ENCODE peak calls at places on chromosome 9, in seven cellular contexts. X, L, Q, O, G, S and W are unnamed samples.

GRCh38 chr9:113875917-113876805 is at the start of gene ZNF618:
- DNase-seq in X (no peak), L (no peak), Q (no peak), O (peak), G (no peak), S (peak), W (peak)

GRCh38 chr9:125674981-125675973 is 31.7 kb downstream of the MAPKAP1 start:
- DNase-seq in X (no peak), L (no peak), Q (no peak), O (no peak), G (peak), S (peak), W (peak)

GRCh38 chr9:130633336-130634190 is 30.8 kb upstream of the PRDM12 start:
- DNase-seq in X (no peak), L (no peak), Q (no peak), O (no peak), G (no peak), S (no peak), W (no peak)

GRCh38 chr9:84136119-84136868 is 155.7 kb downstream of the RMI1 start:
- DNase-seq in X (no peak), L (no peak), Q (no peak), O (no peak), G (no peak), S (peak), W (peak)

GRCh38 chr9:73743826-73744225 is 592.2 kb downstream of the ANXA1 start:
- DNase-seq in X (no peak), L (no peak), Q (no peak), O (no peak), G (no peak), S (no peak), W (no peak)

GRCh38 chr9:122125891-122126331 is 32.8 kb upstream of the TTLL11 start:
- DNase-seq in X (no peak), L (no peak), Q (no peak), O (no peak), G (no peak), S (peak), W (no peak)

GRCh38 chr9:673966-674526 is 167.5 kb upstream of the DMRT1 start:
- DNase-seq in X (no peak), L (no peak), Q (no peak), O (no peak), G (no peak), S (no peak), W (no peak)

GRCh38 chr9:71814226-71814625 is 45.9 kb upstream of the CEMIP2 start:
- DNase-seq in X (no peak), L (no peak), Q (no peak), O (no peak), G (no peak), S (peak), W (no peak)

GRCh38 chr9:134687556-134687955 is 46.0 kb downstream of the COL5A1 start:
- DNase-seq in X (no peak), L (no peak), Q (no peak), O (no peak), G (no peak), S (no peak), W (no peak)

GRCh38 chr9:133188843-133189180 is 20.2 kb downstream of the OBP2B start:
- DNase-seq in X (no peak), L (no peak), Q (no peak), O (no peak), G (no peak), S (no peak), W (no peak)

GRCh38 chr9:121738969-121739368 is 87.5 kb downstream of the DAB2IP start:
- DNase-seq in X (peak), L (no peak), Q (no peak), O (no peak), G (peak), S (peak), W (no peak)

GRCh38 chr9:127786773-127787123 is 914 bp downstream of the CDK9 start:
- DNase-seq in X (no peak), L (no peak), Q (no peak), O (no peak), G (no peak), S (peak), W (no peak)

GRCh38 chr9:93119953-93120845 is 13.9 kb downstream of the NINJ1 start:
- DNase-seq in X (no peak), L (peak), Q (peak), O (peak), G (peak), S (peak), W (peak)

GRCh38 chr9:98941946-98942523 is 1.7 kb upstream of the COL15A1 start:
- DNase-seq in X (no peak), L (no peak), Q (no peak), O (no peak), G (no peak), S (no peak), W (no peak)

GRCh38 chr9:98943682-98944129 is at the start of gene COL15A1:
- DNase-seq in X (no peak), L (peak), Q (no peak), O (no peak), G (no peak), S (peak), W (peak)

GRCh38 chr9:98940278-98940677 is 3.4 kb upstream of the COL15A1 start:
- DNase-seq in X (no peak), L (no peak), Q (no peak), O (no peak), G (no peak), S (no peak), W (no peak)

GRCh38 chr9:98942906-98943681 is 613 bp upstream of the COL15A1 start:
- DNase-seq in X (no peak), L (no peak), Q (no peak), O (no peak), G (no peak), S (peak), W (no peak)

DNA sequence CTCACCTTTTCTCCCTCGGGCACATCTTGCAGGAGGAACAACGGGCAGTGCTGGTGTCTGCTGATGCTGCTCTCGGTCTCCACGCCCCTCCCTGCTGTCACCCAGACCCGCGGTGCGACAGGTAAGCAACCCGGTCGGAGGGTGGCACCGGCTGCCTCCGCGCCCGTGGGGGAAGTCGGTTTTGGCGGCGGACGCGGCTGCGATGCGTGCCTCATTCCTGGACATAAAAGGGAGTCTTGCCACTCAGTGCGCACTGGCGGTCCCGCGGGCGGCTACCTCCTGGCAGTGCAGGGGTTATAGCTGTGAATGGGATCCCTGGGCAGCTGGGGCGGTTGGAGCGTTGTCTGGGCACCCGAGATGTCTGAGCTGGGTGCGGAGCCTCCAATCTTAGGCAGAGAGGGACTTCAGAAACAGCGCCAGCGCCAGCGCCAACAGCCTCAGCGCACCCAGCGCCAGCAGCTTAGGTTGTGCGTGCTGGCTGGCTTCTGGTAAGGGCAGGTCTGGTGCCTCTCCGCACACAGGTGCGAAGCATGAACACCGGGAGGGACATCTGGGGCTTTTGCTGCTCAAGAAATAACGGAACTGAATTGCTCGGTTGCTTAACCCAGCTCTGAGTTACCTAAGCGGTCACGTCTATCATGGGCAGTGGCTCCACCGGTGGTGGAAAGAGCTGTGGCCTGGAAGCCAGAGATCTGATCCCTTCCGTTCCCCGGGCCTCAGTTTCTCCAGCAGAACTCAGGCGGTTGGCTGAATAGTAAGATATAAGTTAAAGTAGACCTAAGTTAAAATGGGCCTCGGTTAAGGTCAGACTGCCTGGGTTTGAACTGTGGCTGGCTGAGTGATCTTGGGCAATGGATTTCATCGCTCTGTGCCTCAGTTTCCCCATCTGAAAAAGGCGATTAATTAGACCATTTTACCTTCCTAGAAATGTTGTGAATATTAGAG is 695 bp downstream of the COL15A1 start:
- DNase-seq in X (no peak), L (peak), Q (peak), O (no peak), G (no peak), S (peak), W (peak)
- H3K4me3 ChIP-seq in X (no peak), L (peak), Q (peak), O (no peak), G (peak), S (peak), W (peak)

GRCh38 chr9:124260769-124261603 is 3.2 kb downstream of the NEK6 start:
- DNase-seq in X (no peak), L (no peak), Q (peak), O (peak), G (no peak), S (peak), W (peak)

GRCh38 chr9:124263800-124264426 is 6.2 kb downstream of the NEK6 start:
- DNase-seq in X (no peak), L (no peak), Q (no peak), O (peak), G (no peak), S (no peak), W (peak)

GRCh38 chr9:124262596-124263045 is 4.9 kb downstream of the NEK6 start:
- DNase-seq in X (no peak), L (no peak), Q (no peak), O (no peak), G (no peak), S (no peak), W (peak)

GRCh38 chr9:124263158-124263557 is 5.4 kb downstream of the NEK6 start:
- DNase-seq in X (no peak), L (no peak), Q (no peak), O (no peak), G (no peak), S (no peak), W (no peak)

GRCh38 chr9:124261787-124262595 is 4.2 kb downstream of the NEK6 start:
- DNase-seq in X (no peak), L (no peak), Q (no peak), O (no peak), G (no peak), S (peak), W (peak)
- H3K4me3 ChIP-seq in X (no peak), L (peak), Q (peak), O (peak), G (peak), S (peak), W (peak)

GRCh38 chr9:18585996-18586395 is 112.0 kb downstream of the ADAMTSL1 start:
- DNase-seq in X (no peak), L (no peak), Q (no peak), O (no peak), G (no peak), S (no peak), W (no peak)

GRCh38 chr9:18591261-18591660 is 117.3 kb downstream of the ADAMTSL1 start:
- DNase-seq in X (no peak), L (no peak), Q (no peak), O (no peak), G (no peak), S (no peak), W (no peak)

DNA sequence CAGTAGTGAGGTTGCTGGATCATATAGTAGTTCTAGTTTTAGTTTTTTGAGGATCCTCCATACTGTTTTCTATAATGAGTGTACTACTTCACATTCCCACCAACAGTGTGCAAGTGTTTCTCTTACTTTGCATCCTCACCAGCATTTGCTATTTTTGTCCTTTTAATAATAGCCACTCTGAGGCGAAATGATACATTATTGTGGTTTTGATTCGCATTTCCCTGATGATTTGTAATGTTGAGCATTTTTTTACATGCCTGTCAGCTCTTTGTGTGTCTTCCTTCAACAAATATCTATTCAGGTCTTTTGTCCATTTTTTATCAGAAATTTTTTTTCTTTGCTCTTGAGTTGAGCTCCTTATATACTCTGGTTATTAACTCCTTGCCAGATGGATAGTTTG is 114.0 kb downstream of the ADAMTSL1 start:
- DNase-seq in X (no peak), L (no peak), Q (no peak), O (no peak), G (no peak), S (peak), W (no peak)
- H3K4me3 ChIP-seq in X (no peak), L (no peak), Q (no peak), O (no peak), G (no peak), S (no peak), W (no peak)

GRCh38 chr9:75892168-75892901 is 1.9 kb downstream of the PCSK5 start:
- DNase-seq in X (no peak), L (peak), Q (no peak), O (no peak), G (no peak), S (peak), W (no peak)
- H3K4me3 ChIP-seq in X (no peak), L (peak), Q (no peak), O (no peak), G (peak), S (peak), W (peak)

GRCh38 chr9:37036237-37037136 is 2.4 kb upstream of the PAX5 start:
- DNase-seq in X (no peak), L (peak), Q (no peak), O (peak), G (no peak), S (peak), W (peak)
- H3K4me3 ChIP-seq in X (peak), L (peak), Q (peak), O (peak), G (peak), S (peak), W (peak)